ENCODE peak calls at places on chromosomes 16 and 17, in eight cellular contexts. J is GM13977, P is lower leg skin, K is coronary artery, N is cardiac muscle cell, U is upper lobe of right lung, T is cardiac fibroblast, V is left ventricle myocardium inferior. B is an unnamed sample.

GRCh38 chr17:81492202-81492601 is 20.4 kb downstream of the ACTG1 start:
- DNase-seq in P (no peak), N (no peak), U (no peak), K (no peak), V (no peak), J (no peak), T (no peak), B (no peak)

GRCh38 chr16:22297871-22298733 is 893 bp downstream of the POLR3E start:
- DNase-seq in T (peak), V (peak), N (peak), J (peak), K (peak), U (no peak), P (no peak), B (peak)

GRCh38 chr16:67015317-67015731 is 13.6 kb upstream of the CBFB start:
- DNase-seq in U (peak), J (no peak), V (no peak), T (no peak), P (peak), K (peak), N (no peak), B (no peak)

GRCh38 chr16:65069090-65069489 is 52.8 kb downstream of the CDH11 start:
- DNase-seq in T (peak), N (no peak), P (no peak), J (no peak), K (no peak), V (no peak), U (no peak), B (no peak)

GRCh38 chr16:80806957-80807356 is 2.6 kb upstream of the CDYL2 start:
- DNase-seq in V (no peak), J (no peak), P (no peak), N (no peak), U (no peak), T (peak), K (no peak), B (no peak)

GRCh38 chr16:1973461-1974156 is 1.8 kb downstream of the TBL3 start:
- DNase-seq in V (no peak), J (no peak), P (no peak), T (no peak), U (no peak), N (no peak), K (no peak), B (no peak)

GRCh38 chr17:63932008-63932561 is at the start of gene CD79B:
- DNase-seq in N (no peak), K (no peak), T (no peak), V (no peak), U (no peak), P (no peak), J (peak), B (no peak)

GRCh38 chr16:30621765-30622164 is 11.6 kb upstream of the ZNF689 start:
- DNase-seq in J (no peak), K (no peak), N (no peak), P (no peak), V (no peak), U (no peak), T (no peak), B (no peak)

GRCh38 chr16:15641753-15642556 is 999 bp downstream of the MARF1 start:
- DNase-seq in P (no peak), J (no peak), K (no peak), V (no peak), U (no peak), N (no peak), T (no peak), B (no peak)

GRCh38 chr16:15640966-15641365 is 2.0 kb downstream of the MARF1 start:
- DNase-seq in N (no peak), K (no peak), T (no peak), V (no peak), U (no peak), P (no peak), J (no peak), B (no peak)

GRCh38 chr16:15644306-15644961 is 1.5 kb upstream of the MARF1 start:
- DNase-seq in N (no peak), T (no peak), U (no peak), J (no peak), V (no peak), K (no peak), P (no peak), B (no peak)

GRCh38 chr16:15643453-15644305 is 725 bp upstream of the MARF1 start:
- DNase-seq in N (peak), K (no peak), V (no peak), J (no peak), P (no peak), U (no peak), T (peak), B (peak)

GRCh38 chr16:15642557-15643452 is at the start of gene MARF1:
- DNase-seq in J (peak), K (peak), T (peak), U (peak), P (peak), V (peak), N (peak), B (peak)
- TF ChIP-seq CTCF in J (peak), K (no peak), T (peak), U (peak), P (no peak), V (peak), N (peak), B (peak)

DNA sequence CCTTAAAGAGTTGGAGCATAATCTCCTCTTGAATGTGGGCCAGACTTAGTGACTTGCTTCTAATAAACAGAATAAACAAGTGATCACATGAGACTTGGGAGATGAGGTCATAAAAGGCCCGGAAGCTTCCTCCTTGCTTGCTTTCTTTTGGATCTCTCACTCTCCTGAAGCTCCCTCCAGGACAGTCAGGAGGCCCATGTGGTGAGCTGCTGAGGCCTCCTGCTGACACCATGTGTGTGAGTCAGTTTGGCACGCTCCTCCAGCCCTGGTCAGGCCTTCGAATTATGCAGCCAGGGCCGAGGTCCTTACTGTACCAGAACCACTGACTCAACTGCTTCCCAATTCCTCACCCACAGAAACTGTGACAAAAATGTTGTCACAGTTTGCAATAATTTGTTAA is 53.2 kb downstream of the NDEL1 start:
- DNase-seq in J (no peak), K (no peak), P (peak), T (peak), V (peak), N (no peak), U (peak), B (no peak)
- TF ChIP-seq CTCF in J (no peak), K (no peak), P (no peak), T (no peak), V (no peak), N (peak), U (no peak), B (no peak)

GRCh38 chr17:39996162-39996561 is 15.6 kb downstream of the PSMD3 start:
- DNase-seq in T (no peak), U (no peak), N (no peak), K (no peak), V (no peak), P (no peak), J (no peak), B (no peak)
- TF ChIP-seq CTCF in T (no peak), U (no peak), N (no peak), K (no peak), V (no peak), P (no peak), J (no peak), B (no peak)

GRCh38 chr17:37182786-37183185 is 193.0 kb upstream of the C17orf78 start:
- DNase-seq in J (no peak), V (no peak), P (no peak), T (peak), U (no peak), K (no peak), N (no peak), B (no peak)
- TF ChIP-seq CTCF in J (no peak), V (no peak), P (no peak), T (no peak), U (no peak), K (no peak), N (no peak), B (no peak)

DNA sequence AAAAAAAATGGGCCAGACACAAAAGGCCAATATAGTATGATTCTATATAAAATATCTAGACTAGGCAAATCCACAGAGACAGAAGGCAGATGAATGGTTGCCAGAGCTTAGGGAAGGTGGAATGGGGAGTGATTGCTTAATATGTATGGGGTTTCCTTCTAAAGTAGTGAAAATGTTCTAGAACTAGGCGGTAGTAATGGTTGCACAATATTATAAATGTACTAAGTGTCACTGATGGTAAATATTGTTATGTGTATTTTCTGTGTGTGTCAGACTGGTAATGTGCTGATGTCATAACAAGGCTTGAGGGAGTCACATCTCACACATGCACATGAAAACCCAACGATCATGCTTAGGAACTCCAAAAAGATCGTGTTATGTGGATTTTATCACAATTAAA is 106.9 kb upstream of the SIAH1 start:
- DNase-seq in K (no peak), P (no peak), T (peak), N (no peak), V (no peak), J (no peak), U (no peak), B (no peak)
- TF ChIP-seq CTCF in K (no peak), P (no peak), T (no peak), N (no peak), V (no peak), J (no peak), U (no peak), B (no peak)

GRCh38 chr17:44083250-44083849 is 12.8 kb downstream of the G6PC3 start:
- DNase-seq in T (no peak), J (no peak), N (no peak), U (peak), K (no peak), V (no peak), P (no peak), B (no peak)
- TF ChIP-seq CTCF in T (peak), J (peak), N (peak), U (no peak), K (no peak), V (peak), P (no peak), B (no peak)

B was measured in neural crest cell.